ENCODE peak calls at places on chromosomes 6 and 20, in nine cellular contexts. One of them, this sample, is unnamed.

GRCh38 chr20:4681971-4682370 is 39.7 kb upstream of the PRND start:
- DNase-seq in HFF-Myc: peak
- DNase-seq in WTC11: no peak
- DNase-seq in cardiac fibroblast: peak
- DNase-seq in A172: peak
- DNase-seq in epithelial cell of esophagus: peak
- DNase-seq in GM03348: peak
- DNase-seq in fibroblast of pulmonary artery: peak
- DNase-seq in psoas muscle: no peak
- DNase-seq in this sample: no peak

GRCh38 chr6:158849899-158850806 is 31.0 kb upstream of the EZR start:
- DNase-seq in WTC11: no peak
- DNase-seq in HFF-Myc: peak
- DNase-seq in GM03348: peak
- DNase-seq in A172: peak
- DNase-seq in cardiac fibroblast: peak
- DNase-seq in fibroblast of pulmonary artery: peak
- DNase-seq in epithelial cell of esophagus: peak
- DNase-seq in psoas muscle: no peak
- DNase-seq in this sample: peak

GRCh38 chr6:104862456-104862855 is 2.7 kb upstream of the HACE1 start:
- DNase-seq in psoas muscle: no peak
- DNase-seq in HFF-Myc: peak
- DNase-seq in cardiac fibroblast: no peak
- DNase-seq in GM03348: no peak
- DNase-seq in WTC11: no peak
- DNase-seq in fibroblast of pulmonary artery: no peak
- DNase-seq in epithelial cell of esophagus: no peak
- DNase-seq in A172: no peak
- DNase-seq in this sample: no peak

GRCh38 chr6:11538799-11539468 is 1.4 kb downstream of the TMEM170B start:
- DNase-seq in cardiac fibroblast: no peak
- DNase-seq in epithelial cell of esophagus: no peak
- DNase-seq in HFF-Myc: no peak
- DNase-seq in psoas muscle: no peak
- DNase-seq in WTC11: no peak
- DNase-seq in GM03348: no peak
- DNase-seq in fibroblast of pulmonary artery: no peak
- DNase-seq in A172: no peak
- DNase-seq in this sample: no peak

GRCh38 chr6:138601128-138601527 is 101.8 kb upstream of the NHSL1 start:
- DNase-seq in WTC11: no peak
- DNase-seq in psoas muscle: no peak
- DNase-seq in epithelial cell of esophagus: peak
- DNase-seq in HFF-Myc: no peak
- DNase-seq in fibroblast of pulmonary artery: peak
- DNase-seq in A172: no peak
- DNase-seq in GM03348: peak
- DNase-seq in cardiac fibroblast: peak
- DNase-seq in this sample: no peak

GRCh38 chr6:19268718-19269117 is 568.5 kb upstream of the ID4 start:
- DNase-seq in epithelial cell of esophagus: no peak
- DNase-seq in cardiac fibroblast: no peak
- DNase-seq in fibroblast of pulmonary artery: no peak
- DNase-seq in HFF-Myc: no peak
- DNase-seq in WTC11: no peak
- DNase-seq in psoas muscle: no peak
- DNase-seq in GM03348: no peak
- DNase-seq in A172: no peak
- DNase-seq in this sample: no peak

GRCh38 chr6:12381587-12381986 is 91.4 kb downstream of the EDN1 start:
- DNase-seq in A172: no peak
- DNase-seq in psoas muscle: no peak
- DNase-seq in GM03348: peak
- DNase-seq in WTC11: no peak
- DNase-seq in epithelial cell of esophagus: peak
- DNase-seq in HFF-Myc: no peak
- DNase-seq in cardiac fibroblast: peak
- DNase-seq in fibroblast of pulmonary artery: no peak
- DNase-seq in this sample: no peak

GRCh38 chr20:49037962-49038387 is 8.1 kb upstream of the CSE1L start:
- DNase-seq in HFF-Myc: no peak
- DNase-seq in fibroblast of pulmonary artery: no peak
- DNase-seq in GM03348: no peak
- DNase-seq in psoas muscle: no peak
- DNase-seq in A172: peak
- DNase-seq in WTC11: no peak
- DNase-seq in epithelial cell of esophagus: no peak
- DNase-seq in cardiac fibroblast: peak
- DNase-seq in this sample: peak

GRCh38 chr6:165774903-165775608 is 112.0 kb upstream of the PDE10A start:
- DNase-seq in A172: peak
- DNase-seq in fibroblast of pulmonary artery: peak
- DNase-seq in epithelial cell of esophagus: peak
- DNase-seq in WTC11: no peak
- DNase-seq in HFF-Myc: no peak
- DNase-seq in GM03348: no peak
- DNase-seq in psoas muscle: no peak
- DNase-seq in cardiac fibroblast: peak
- DNase-seq in this sample: peak

GRCh38 chr6:44022671-44023352 is 104.4 kb downstream of the MRPL14 start:
- DNase-seq in psoas muscle: no peak
- DNase-seq in epithelial cell of esophagus: no peak
- DNase-seq in fibroblast of pulmonary artery: no peak
- DNase-seq in WTC11: no peak
- DNase-seq in A172: no peak
- DNase-seq in cardiac fibroblast: no peak
- DNase-seq in HFF-Myc: no peak
- DNase-seq in GM03348: no peak
- DNase-seq in this sample: peak

GRCh38 chr6:125598422-125598821 is 151.0 kb upstream of the HEY2 start:
- DNase-seq in GM03348: peak
- DNase-seq in HFF-Myc: no peak
- DNase-seq in psoas muscle: peak
- DNase-seq in epithelial cell of esophagus: peak
- DNase-seq in cardiac fibroblast: peak
- DNase-seq in A172: peak
- DNase-seq in WTC11: no peak
- DNase-seq in fibroblast of pulmonary artery: peak
- DNase-seq in this sample: no peak

GRCh38 chr6:140134224-140134623 is 759.8 kb upstream of the CITED2 start:
- DNase-seq in cardiac fibroblast: peak
- DNase-seq in epithelial cell of esophagus: no peak
- DNase-seq in psoas muscle: no peak
- DNase-seq in HFF-Myc: no peak
- DNase-seq in fibroblast of pulmonary artery: no peak
- DNase-seq in GM03348: no peak
- DNase-seq in A172: no peak
- DNase-seq in WTC11: no peak
- DNase-seq in this sample: no peak

GRCh38 chr6:16670183-16670582 is 91.1 kb downstream of the ATXN1 start:
- DNase-seq in fibroblast of pulmonary artery: no peak
- DNase-seq in epithelial cell of esophagus: no peak
- DNase-seq in GM03348: no peak
- DNase-seq in psoas muscle: peak
- DNase-seq in A172: no peak
- DNase-seq in HFF-Myc: no peak
- DNase-seq in cardiac fibroblast: peak
- DNase-seq in WTC11: no peak
- DNase-seq in this sample: no peak

GRCh38 chr6:33744895-33745546 is 1.7 kb downstream of the IP6K3 start:
- DNase-seq in WTC11: no peak
- DNase-seq in fibroblast of pulmonary artery: no peak
- DNase-seq in HFF-Myc: no peak
- DNase-seq in psoas muscle: no peak
- DNase-seq in epithelial cell of esophagus: no peak
- DNase-seq in cardiac fibroblast: no peak
- DNase-seq in GM03348: no peak
- DNase-seq in A172: peak
- DNase-seq in this sample: no peak

GRCh38 chr6:35474978-35475570 is 6.9 kb downstream of the RPL10A start:
- DNase-seq in GM03348: no peak
- DNase-seq in HFF-Myc: no peak
- DNase-seq in cardiac fibroblast: no peak
- DNase-seq in A172: no peak
- DNase-seq in fibroblast of pulmonary artery: no peak
- DNase-seq in WTC11: no peak
- DNase-seq in psoas muscle: no peak
- DNase-seq in epithelial cell of esophagus: no peak
- DNase-seq in this sample: peak

GRCh38 chr6:112221561-112221960 is 32.8 kb downstream of the LAMA4 start:
- DNase-seq in psoas muscle: no peak
- DNase-seq in cardiac fibroblast: no peak
- DNase-seq in fibroblast of pulmonary artery: no peak
- DNase-seq in GM03348: no peak
- DNase-seq in epithelial cell of esophagus: no peak
- DNase-seq in WTC11: no peak
- DNase-seq in HFF-Myc: no peak
- DNase-seq in A172: no peak
- DNase-seq in this sample: no peak

GRCh38 chr6:64249129-64249528 is 613.5 kb downstream of the PHF3 start:
- DNase-seq in HFF-Myc: no peak
- DNase-seq in fibroblast of pulmonary artery: peak
- DNase-seq in WTC11: no peak
- DNase-seq in psoas muscle: no peak
- DNase-seq in epithelial cell of esophagus: peak
- DNase-seq in GM03348: no peak
- DNase-seq in cardiac fibroblast: no peak
- DNase-seq in A172: no peak
- DNase-seq in this sample: no peak

GRCh38 chr20:57080796-57081195 is 185.6 kb downstream of the BMP7 start:
- DNase-seq in WTC11: no peak
- DNase-seq in HFF-Myc: peak
- DNase-seq in fibroblast of pulmonary artery: no peak
- DNase-seq in cardiac fibroblast: no peak
- DNase-seq in A172: peak
- DNase-seq in epithelial cell of esophagus: no peak
- DNase-seq in psoas muscle: no peak
- DNase-seq in GM03348: no peak
- DNase-seq in this sample: no peak

GRCh38 chr6:105424177-105424783 is 21.4 kb upstream of the PREP start:
- DNase-seq in epithelial cell of esophagus: peak
- DNase-seq in GM03348: peak
- DNase-seq in psoas muscle: peak
- DNase-seq in HFF-Myc: no peak
- DNase-seq in cardiac fibroblast: peak
- DNase-seq in WTC11: peak
- DNase-seq in A172: peak
- DNase-seq in fibroblast of pulmonary artery: peak
- DNase-seq in this sample: peak

GRCh38 chr20:33893314-33893713 is 82.2 kb downstream of the CHMP4B start:
- DNase-seq in HFF-Myc: no peak
- DNase-seq in epithelial cell of esophagus: peak
- DNase-seq in fibroblast of pulmonary artery: peak
- DNase-seq in GM03348: peak
- DNase-seq in cardiac fibroblast: peak
- DNase-seq in WTC11: no peak
- DNase-seq in A172: peak
- DNase-seq in psoas muscle: no peak
- DNase-seq in this sample: no peak

GRCh38 chr6:3813150-3813780 is 35.9 kb upstream of the FAM50B start:
- DNase-seq in cardiac fibroblast: no peak
- DNase-seq in HFF-Myc: no peak
- DNase-seq in epithelial cell of esophagus: peak
- DNase-seq in fibroblast of pulmonary artery: peak
- DNase-seq in GM03348: peak
- DNase-seq in WTC11: no peak
- DNase-seq in A172: peak
- DNase-seq in psoas muscle: peak
- DNase-seq in this sample: no peak

GRCh38 chr6:148716811-148717210 is 30.0 kb upstream of the UST start:
- DNase-seq in WTC11: no peak
- DNase-seq in epithelial cell of esophagus: no peak
- DNase-seq in GM03348: peak
- DNase-seq in cardiac fibroblast: peak
- DNase-seq in HFF-Myc: no peak
- DNase-seq in psoas muscle: no peak
- DNase-seq in A172: no peak
- DNase-seq in fibroblast of pulmonary artery: peak
- DNase-seq in this sample: no peak

GRCh38 chr20:40952231-40952630 is 76.4 kb upstream of the TOP1 start:
- DNase-seq in WTC11: no peak
- DNase-seq in fibroblast of pulmonary artery: no peak
- DNase-seq in HFF-Myc: no peak
- DNase-seq in A172: no peak
- DNase-seq in psoas muscle: no peak
- DNase-seq in GM03348: no peak
- DNase-seq in epithelial cell of esophagus: no peak
- DNase-seq in cardiac fibroblast: no peak
- DNase-seq in this sample: no peak

GRCh38 chr6:112222111-112222726 is 32.1 kb downstream of the LAMA4 start:
- DNase-seq in GM03348: peak
- DNase-seq in psoas muscle: no peak
- DNase-seq in cardiac fibroblast: peak
- DNase-seq in epithelial cell of esophagus: no peak
- DNase-seq in WTC11: no peak
- DNase-seq in fibroblast of pulmonary artery: peak
- DNase-seq in HFF-Myc: no peak
- DNase-seq in A172: peak
- DNase-seq in this sample: no peak

This sample was measured in endodermal cell.